ENCODE peak calls at places on chromosomes 3 and 15, in nine cellular contexts. H is MM.1S; I is HT-29; M is DMS153; Z is esophagus squamous epithelium; K is breast epithelium; J is neuronal stem cell; G is stimulated activated CD4-positive, alpha-beta T cell treated with anti-CD3 and anti-CD28 coated beads, Interleukin-1b, Interleukin-23, amount 100 ng/mL, for 24 hours; L is retina. A is an unnamed sample.

GRCh38 chr15:91099616-91100560 is at the start of gene SV2B:
- DNase-seq in H (peak; percentile 66), Z (no peak), I (no peak), L (peak; percentile 81), J (peak; percentile 38), G (peak; percentile 30), K (no peak), M (no peak), A (peak; percentile 40)

GRCh38 chr3:42705039-42705767 is 2.6 kb upstream of the HHATL start:
- DNase-seq in H (no peak), J (no peak), M (no peak), Z (no peak), I (no peak), G (no peak), K (no peak), L (no peak), A (peak; percentile 6)

GRCh38 chr3:40915346-40915865 is 283.9 kb upstream of the CTNNB1 start:
- DNase-seq in H (no peak), L (no peak), I (no peak), Z (no peak), K (peak; percentile 45), M (no peak), J (no peak), G (no peak), A (no peak)

GRCh38 chr3:89303721-89304120 is 196.3 kb downstream of the EPHA3 start:
- DNase-seq in J (no peak), M (no peak), H (no peak), L (no peak), Z (no peak), K (no peak), I (no peak), G (no peak), A (no peak)

GRCh38 chr3:77038928-77039605 is 832 bp upstream of the ROBO2 start:
- DNase-seq in K (no peak), I (no peak), G (no peak), J (peak; percentile 63), H (no peak), M (peak; percentile 33), Z (no peak), L (peak; percentile 89), A (peak; percentile 59)

GRCh38 chr15:40339621-40339945 is 1.2 kb downstream of the CCDC9B start:
- DNase-seq in G (no peak), K (no peak), M (no peak), I (no peak), L (no peak), Z (no peak), H (no peak), J (no peak), A (no peak)

GRCh38 chr15:45573961-45574629 is 13.1 kb upstream of the BLOC1S6 start:
- DNase-seq in H (no peak), M (no peak), G (no peak), Z (no peak), I (peak; percentile 44), K (no peak), L (no peak), J (peak; percentile 54), A (peak; percentile 34)

GRCh38 chr15:90205050-90205848 is 4.1 kb downstream of the SEMA4B start:
- DNase-seq in G (no peak), L (no peak), I (no peak), Z (no peak), J (no peak), K (no peak), H (no peak), M (no peak), A (no peak)

GRCh38 chr15:68487087-68487843 is 55.3 kb upstream of the ITGA11 start:
- DNase-seq in K (no peak), G (no peak), Z (no peak), I (no peak), L (no peak), M (no peak), J (no peak), H (no peak), A (no peak)

GRCh38 chr3:193942516-193943055 is 193.4 kb upstream of the HES1 start:
- DNase-seq in M (no peak), I (no peak), L (peak; percentile 50), K (no peak), G (no peak), H (no peak), Z (no peak), J (no peak), A (no peak)

GRCh38 chr15:75809986-75810750 is 33.1 kb upstream of the UBE2Q2 start:
- DNase-seq in M (peak; percentile 0), G (no peak), I (peak; percentile 76), K (no peak), Z (no peak), H (peak; percentile 33), L (no peak), J (no peak), A (peak; percentile 73)

GRCh38 chr15:82832601-82833209 is 23.3 kb downstream of the WHAMM start:
- DNase-seq in M (no peak), L (no peak), Z (no peak), J (no peak), K (no peak), H (no peak), I (peak; percentile 72), G (no peak), A (peak; percentile 51)

GRCh38 chr3:8255771-8256170 is 245.9 kb upstream of the LMCD1 start:
- DNase-seq in L (no peak), J (no peak), Z (no peak), H (no peak), K (no peak), M (no peak), G (no peak), I (no peak), A (no peak)

GRCh38 chr15:59583088-59583487 is 28.5 kb upstream of the GCNT3 start:
- DNase-seq in M (no peak), L (no peak), H (no peak), K (no peak), G (no peak), J (no peak), Z (no peak), I (no peak), A (no peak)

GRCh38 chr3:195337747-195338146 is 66.8 kb upstream of the XXYLT1 start:
- DNase-seq in M (no peak), H (no peak), I (no peak), G (no peak), L (no peak), J (no peak), Z (no peak), K (no peak), A (no peak)

GRCh38 chr3:135000465-135000864 is 205.4 kb downstream of the EPHB1 start:
- DNase-seq in J (no peak), K (no peak), Z (no peak), I (no peak), L (no peak), M (no peak), H (no peak), G (no peak), A (no peak)

GRCh38 chr3:15155840-15156360 is 50.1 kb upstream of the CAPN7 start:
- DNase-seq in M (no peak), J (no peak), Z (no peak), I (no peak), G (no peak), L (no peak), K (no peak), H (no peak), A (no peak)

GRCh38 chr3:181791380-181791779 is 79.7 kb downstream of the SOX2 start:
- DNase-seq in I (no peak), L (no peak), Z (no peak), J (no peak), K (no peak), M (no peak), G (no peak), H (no peak), A (no peak)

GRCh38 chr3:167705840-167706239 is 28.9 kb downstream of the PDCD10 start:
- DNase-seq in Z (no peak), J (no peak), K (no peak), L (no peak), I (no peak), M (no peak), G (no peak), H (no peak), A (no peak)

GRCh38 chr15:90401499-90401898 is 13.5 kb downstream of the IQGAP1 start:
- DNase-seq in Z (no peak), M (no peak), J (no peak), H (no peak), L (no peak), K (no peak), I (peak; percentile 72), G (no peak), A (no peak)

GRCh38 chr3:13574798-13575451 is 26.0 kb downstream of the FBLN2 start:
- DNase-seq in G (no peak), J (no peak), K (no peak), I (no peak), M (no peak), Z (no peak), L (peak; percentile 55), H (no peak), A (no peak)

GRCh38 chr3:148074916-148075315 is 622.8 kb upstream of the AGTR1 start:
- DNase-seq in I (no peak), L (no peak), K (no peak), G (no peak), H (no peak), M (peak; percentile 5), J (no peak), Z (no peak), A (no peak)

GRCh38 chr15:67076147-67076843 is 10.9 kb downstream of the SMAD3 start:
- DNase-seq in G (peak; percentile 57), Z (no peak), M (no peak), K (no peak), I (no peak), H (no peak), J (no peak), L (no peak), A (no peak)

GRCh38 chr3:167855306-167855705 is 119.8 kb downstream of the SERPINI1 start:
- DNase-seq in J (no peak), G (no peak), K (no peak), L (no peak), H (no peak), M (no peak), Z (no peak), I (no peak), A (no peak)

GRCh38 chr3:29488922-29489321 is 208.1 kb downstream of the RBMS3 start:
- DNase-seq in H (no peak), L (no peak), J (no peak), K (no peak), Z (no peak), G (no peak), I (no peak), M (no peak), A (no peak)

A was measured in HAP-1.